ENCODE peak calls at places on chromosomes 13 and 19, in eight cellular contexts. One of them, this sample, is unnamed.

GRCh38 chr13:90867336-90867683 is 480.2 kb upstream of the MIR17HG start:
- DNase-seq in EH: peak; percentile 64
- DNase-seq in Caco-2: peak; percentile 84
- DNase-seq in hippocampal formation: peak; percentile 54
- DNase-seq in hypothalamus: peak; percentile 1
- DNase-seq in left lung: no peak
- DNase-seq in substantia nigra: peak; percentile 59
- DNase-seq in cardiac muscle cell: peak; percentile 89
- DNase-seq in this sample: peak; percentile 47

GRCh38 chr19:3125900-3126524 is 9.8 kb upstream of the GNA15 start:
- DNase-seq in EH: peak; percentile 49
- DNase-seq in hippocampal formation: no peak
- DNase-seq in Caco-2: peak; percentile 66
- DNase-seq in hypothalamus: no peak
- DNase-seq in left lung: peak; percentile 94
- DNase-seq in cardiac muscle cell: peak; percentile 53
- DNase-seq in substantia nigra: peak; percentile 30
- DNase-seq in this sample: peak; percentile 64

GRCh38 chr19:18543814-18544475 is 572 bp upstream of the FKBP8 start:
- DNase-seq in hypothalamus: no peak
- DNase-seq in cardiac muscle cell: peak; percentile 72
- DNase-seq in left lung: peak; percentile 86
- DNase-seq in EH: peak; percentile 78
- DNase-seq in Caco-2: peak; percentile 84
- DNase-seq in hippocampal formation: no peak
- DNase-seq in substantia nigra: peak; percentile 37
- DNase-seq in this sample: peak; percentile 43

GRCh38 chr13:28568286-28568685 is 73.4 kb upstream of the FLT1 start:
- DNase-seq in hypothalamus: no peak
- DNase-seq in hippocampal formation: peak; percentile 20
- DNase-seq in Caco-2: no peak
- DNase-seq in left lung: no peak
- DNase-seq in EH: peak; percentile 78
- DNase-seq in cardiac muscle cell: peak; percentile 55
- DNase-seq in substantia nigra: peak; percentile 58
- DNase-seq in this sample: peak; percentile 83

GRCh38 chr13:109715902-109716301 is 70.5 kb downstream of the IRS2 start:
- DNase-seq in left lung: no peak
- DNase-seq in hippocampal formation: no peak
- DNase-seq in Caco-2: no peak
- DNase-seq in EH: no peak
- DNase-seq in cardiac muscle cell: peak; percentile 57
- DNase-seq in substantia nigra: peak; percentile 17
- DNase-seq in hypothalamus: no peak
- DNase-seq in this sample: no peak

GRCh38 chr19:37251308-37252229 is 33.6 kb downstream of the ZNF383 start:
- DNase-seq in EH: peak; percentile 95
- DNase-seq in Caco-2: no peak
- DNase-seq in hypothalamus: peak; percentile 86
- DNase-seq in substantia nigra: peak; percentile 92
- DNase-seq in left lung: peak; percentile 79
- DNase-seq in cardiac muscle cell: peak; percentile 98
- DNase-seq in hippocampal formation: peak; percentile 99
- DNase-seq in this sample: peak; percentile 93

GRCh38 chr19:30360378-30361106 is 11.6 kb upstream of the ZNF536 start:
- DNase-seq in left lung: no peak
- DNase-seq in hippocampal formation: no peak
- DNase-seq in Caco-2: no peak
- DNase-seq in hypothalamus: no peak
- DNase-seq in cardiac muscle cell: no peak
- DNase-seq in substantia nigra: no peak
- DNase-seq in EH: no peak
- DNase-seq in this sample: peak; percentile 64

GRCh38 chr13:23796546-23796945 is 92.7 kb downstream of the MIPEP start:
- DNase-seq in cardiac muscle cell: no peak
- DNase-seq in hippocampal formation: no peak
- DNase-seq in Caco-2: no peak
- DNase-seq in left lung: no peak
- DNase-seq in substantia nigra: no peak
- DNase-seq in hypothalamus: no peak
- DNase-seq in EH: peak; percentile 23
- DNase-seq in this sample: peak; percentile 33

GRCh38 chr19:34430738-34431625 is 2.8 kb downstream of the UBA2 start:
- DNase-seq in Caco-2: peak; percentile 43
- DNase-seq in hippocampal formation: peak; percentile 3
- DNase-seq in cardiac muscle cell: peak; percentile 68
- DNase-seq in substantia nigra: no peak
- DNase-seq in hypothalamus: no peak
- DNase-seq in left lung: no peak
- DNase-seq in EH: peak; percentile 54
- DNase-seq in this sample: peak; percentile 68

GRCh38 chr13:64928704-64929499 is 2301.2 kb downstream of the PCDH9 start:
- DNase-seq in hypothalamus: no peak
- DNase-seq in substantia nigra: no peak
- DNase-seq in hippocampal formation: no peak
- DNase-seq in EH: peak; percentile 90
- DNase-seq in cardiac muscle cell: peak; percentile 76
- DNase-seq in Caco-2: no peak
- DNase-seq in left lung: no peak
- DNase-seq in this sample: no peak

GRCh38 chr19:6516659-6517291 is 14.1 kb upstream of the TNFSF9 start:
- DNase-seq in hypothalamus: peak; percentile 64
- DNase-seq in cardiac muscle cell: peak; percentile 91
- DNase-seq in EH: peak; percentile 79
- DNase-seq in left lung: peak; percentile 100
- DNase-seq in substantia nigra: peak; percentile 93
- DNase-seq in hippocampal formation: peak; percentile 83
- DNase-seq in Caco-2: peak; percentile 87
- DNase-seq in this sample: peak; percentile 33

GRCh38 chr19:2355168-2356035 is 4.7 kb upstream of the TMPRSS9 start:
- DNase-seq in hippocampal formation: no peak
- DNase-seq in cardiac muscle cell: no peak
- DNase-seq in Caco-2: no peak
- DNase-seq in hypothalamus: no peak
- DNase-seq in EH: peak; percentile 64
- DNase-seq in left lung: no peak
- DNase-seq in substantia nigra: no peak
- DNase-seq in this sample: peak; percentile 73

GRCh38 chr19:50820549-50821247 is 2.9 kb downstream of the KLK1 start:
- DNase-seq in hippocampal formation: no peak
- DNase-seq in left lung: peak; percentile 76
- DNase-seq in cardiac muscle cell: no peak
- DNase-seq in hypothalamus: no peak
- DNase-seq in Caco-2: no peak
- DNase-seq in substantia nigra: no peak
- DNase-seq in EH: no peak
- DNase-seq in this sample: no peak

GRCh38 chr13:71758823-71759222 is 108.2 kb downstream of the DACH1 start:
- DNase-seq in EH: no peak
- DNase-seq in hypothalamus: no peak
- DNase-seq in Caco-2: no peak
- DNase-seq in left lung: no peak
- DNase-seq in hippocampal formation: no peak
- DNase-seq in substantia nigra: no peak
- DNase-seq in cardiac muscle cell: peak; percentile 1
- DNase-seq in this sample: peak; percentile 14

GRCh38 chr13:105874808-105875207 is 660.7 kb downstream of the EFNB2 start:
- DNase-seq in Caco-2: no peak
- DNase-seq in cardiac muscle cell: no peak
- DNase-seq in substantia nigra: no peak
- DNase-seq in hypothalamus: no peak
- DNase-seq in EH: no peak
- DNase-seq in hippocampal formation: no peak
- DNase-seq in left lung: no peak
- DNase-seq in this sample: no peak

GRCh38 chr19:49833594-49833993 is 15.5 kb downstream of the MED25 start:
- DNase-seq in hypothalamus: no peak
- DNase-seq in EH: no peak
- DNase-seq in hippocampal formation: no peak
- DNase-seq in Caco-2: no peak
- DNase-seq in cardiac muscle cell: no peak
- DNase-seq in substantia nigra: no peak
- DNase-seq in left lung: no peak
- DNase-seq in this sample: no peak

GRCh38 chr13:100513987-100514670 is 74.5 kb downstream of the GGACT start:
- DNase-seq in Caco-2: no peak
- DNase-seq in hypothalamus: no peak
- DNase-seq in substantia nigra: no peak
- DNase-seq in left lung: no peak
- DNase-seq in hippocampal formation: no peak
- DNase-seq in EH: peak; percentile 38
- DNase-seq in cardiac muscle cell: peak; percentile 42
- DNase-seq in this sample: no peak

GRCh38 chr19:41298327-41298964 is 11.5 kb upstream of the CCDC97 start:
- DNase-seq in EH: peak; percentile 89
- DNase-seq in hippocampal formation: peak; percentile 6
- DNase-seq in hypothalamus: no peak
- DNase-seq in cardiac muscle cell: peak; percentile 85
- DNase-seq in left lung: peak; percentile 90
- DNase-seq in substantia nigra: peak; percentile 39
- DNase-seq in Caco-2: no peak
- DNase-seq in this sample: peak; percentile 94

GRCh38 chr19:50368649-50369570 is 3.5 kb upstream of the NAPSA start:
- DNase-seq in cardiac muscle cell: peak; percentile 90
- DNase-seq in hypothalamus: peak; percentile 65
- DNase-seq in hippocampal formation: peak; percentile 86
- DNase-seq in Caco-2: peak; percentile 82
- DNase-seq in EH: peak; percentile 90
- DNase-seq in left lung: peak; percentile 90
- DNase-seq in substantia nigra: peak; percentile 86
- DNase-seq in this sample: peak; percentile 87

GRCh38 chr13:32537580-32538233 is 888 bp downstream of the N4BP2L2 start:
- DNase-seq in hypothalamus: no peak
- DNase-seq in cardiac muscle cell: no peak
- DNase-seq in EH: no peak
- DNase-seq in hippocampal formation: no peak
- DNase-seq in left lung: peak; percentile 83
- DNase-seq in substantia nigra: peak; percentile 33
- DNase-seq in Caco-2: peak; percentile 38
- DNase-seq in this sample: peak; percentile 51

GRCh38 chr19:16032509-16033135 is 43.7 kb upstream of the TPM4 start:
- DNase-seq in hypothalamus: no peak
- DNase-seq in cardiac muscle cell: no peak
- DNase-seq in hippocampal formation: no peak
- DNase-seq in substantia nigra: no peak
- DNase-seq in left lung: no peak
- DNase-seq in Caco-2: no peak
- DNase-seq in EH: no peak
- DNase-seq in this sample: no peak

GRCh38 chr19:50464348-50464747 is 12.0 kb upstream of the EMC10 start:
- DNase-seq in left lung: peak; percentile 76
- DNase-seq in cardiac muscle cell: no peak
- DNase-seq in hypothalamus: no peak
- DNase-seq in substantia nigra: no peak
- DNase-seq in EH: no peak
- DNase-seq in Caco-2: no peak
- DNase-seq in hippocampal formation: no peak
- DNase-seq in this sample: no peak

GRCh38 chr13:46355088-46355468 is 32.0 kb downstream of the RUBCNL start:
- DNase-seq in Caco-2: no peak
- DNase-seq in substantia nigra: no peak
- DNase-seq in cardiac muscle cell: no peak
- DNase-seq in left lung: no peak
- DNase-seq in hypothalamus: no peak
- DNase-seq in EH: no peak
- DNase-seq in hippocampal formation: no peak
- DNase-seq in this sample: no peak

GRCh38 chr13:20715340-20715732 is 11.8 kb downstream of the IL17D start:
- DNase-seq in Caco-2: no peak
- DNase-seq in hypothalamus: no peak
- DNase-seq in EH: no peak
- DNase-seq in hippocampal formation: no peak
- DNase-seq in substantia nigra: no peak
- DNase-seq in cardiac muscle cell: no peak
- DNase-seq in left lung: no peak
- DNase-seq in this sample: no peak

GRCh38 chr13:98994896-98995295 is 17.0 kb upstream of the DOCK9 start:
- DNase-seq in hypothalamus: no peak
- DNase-seq in left lung: no peak
- DNase-seq in EH: no peak
- DNase-seq in substantia nigra: no peak
- DNase-seq in hippocampal formation: no peak
- DNase-seq in cardiac muscle cell: no peak
- DNase-seq in Caco-2: no peak
- DNase-seq in this sample: no peak

GRCh38 chr13:48579167-48579918 is 46.5 kb upstream of the RCBTB2 start:
- DNase-seq in hippocampal formation: peak; percentile 30
- DNase-seq in substantia nigra: no peak
- DNase-seq in hypothalamus: no peak
- DNase-seq in EH: no peak
- DNase-seq in Caco-2: no peak
- DNase-seq in left lung: no peak
- DNase-seq in cardiac muscle cell: no peak
- DNase-seq in this sample: no peak

GRCh38 chr13:98959299-98959698 is 18.6 kb downstream of the DOCK9 start:
- DNase-seq in EH: no peak
- DNase-seq in cardiac muscle cell: no peak
- DNase-seq in substantia nigra: no peak
- DNase-seq in left lung: no peak
- DNase-seq in hippocampal formation: no peak
- DNase-seq in hypothalamus: no peak
- DNase-seq in Caco-2: no peak
- DNase-seq in this sample: peak; percentile 72

GRCh38 chr19:28847468-28847867 is 365.5 kb downstream of the UQCRFS1 start:
- DNase-seq in left lung: no peak
- DNase-seq in hippocampal formation: no peak
- DNase-seq in Caco-2: no peak
- DNase-seq in hypothalamus: no peak
- DNase-seq in substantia nigra: no peak
- DNase-seq in cardiac muscle cell: peak; percentile 14
- DNase-seq in EH: peak; percentile 32
- DNase-seq in this sample: no peak

GRCh38 chr13:111393221-111393790 is 72.9 kb downstream of the TEX29 start:
- DNase-seq in substantia nigra: no peak
- DNase-seq in hippocampal formation: no peak
- DNase-seq in left lung: no peak
- DNase-seq in EH: no peak
- DNase-seq in hypothalamus: no peak
- DNase-seq in cardiac muscle cell: no peak
- DNase-seq in Caco-2: no peak
- DNase-seq in this sample: no peak

GRCh38 chr19:10918359-10918758 is 10.1 kb downstream of the YIPF2 start:
- DNase-seq in substantia nigra: no peak
- DNase-seq in left lung: peak; percentile 15
- DNase-seq in EH: no peak
- DNase-seq in cardiac muscle cell: no peak
- DNase-seq in hypothalamus: no peak
- DNase-seq in Caco-2: no peak
- DNase-seq in hippocampal formation: no peak
- DNase-seq in this sample: no peak

GRCh38 chr13:82749551-82749950 is 1132.7 kb downstream of the SLITRK1 start:
- DNase-seq in left lung: no peak
- DNase-seq in EH: peak; percentile 53
- DNase-seq in Caco-2: no peak
- DNase-seq in hypothalamus: no peak
- DNase-seq in substantia nigra: no peak
- DNase-seq in hippocampal formation: no peak
- DNase-seq in cardiac muscle cell: no peak
- DNase-seq in this sample: no peak

GRCh38 chr19:49117677-49118564 is 1.0 kb downstream of the C19orf73 start:
- DNase-seq in substantia nigra: no peak
- DNase-seq in EH: no peak
- DNase-seq in hypothalamus: no peak
- DNase-seq in Caco-2: no peak
- DNase-seq in left lung: no peak
- DNase-seq in hippocampal formation: no peak
- DNase-seq in cardiac muscle cell: no peak
- DNase-seq in this sample: no peak

GRCh38 chr19:47049307-47049700 is 880 bp upstream of the TMEM160 start:
- DNase-seq in hippocampal formation: no peak
- DNase-seq in substantia nigra: no peak
- DNase-seq in cardiac muscle cell: peak; percentile 54
- DNase-seq in Caco-2: no peak
- DNase-seq in EH: peak; percentile 91
- DNase-seq in left lung: no peak
- DNase-seq in hypothalamus: no peak
- DNase-seq in this sample: peak; percentile 45

GRCh38 chr19:48290341-48290922 is 20.6 kb downstream of the ZNF114 start:
- DNase-seq in cardiac muscle cell: peak; percentile 46
- DNase-seq in Caco-2: no peak
- DNase-seq in EH: peak; percentile 77
- DNase-seq in substantia nigra: no peak
- DNase-seq in left lung: no peak
- DNase-seq in hypothalamus: no peak
- DNase-seq in hippocampal formation: no peak
- DNase-seq in this sample: no peak